ENCODE peak calls at places on chromosome 3, in four cellular contexts. I is IMR-90, N is cardiac muscle cell, K is cardiac fibroblast. O is an unnamed sample.

GRCh38 chr3:30496496-30496966 is 109.9 kb upstream of the TGFBR2 start:
- DNase-seq in K (peak; percentile 87), I (peak; percentile 81), N (peak; percentile 72), O (peak; percentile 84)

GRCh38 chr3:105806361-105806760 is 62.5 kb downstream of the CBLB start:
- DNase-seq in N (peak; percentile 55), I (peak; percentile 30), K (peak; percentile 65), O (peak; percentile 77)

GRCh38 chr3:128343287-128344045 is 123.2 kb downstream of the DNAJB8 start:
- DNase-seq in K (peak; percentile 56), N (peak; percentile 66), I (peak; percentile 66), O (peak; percentile 61)

GRCh38 chr3:158846803-158847465 is 45.1 kb downstream of the MFSD1 start:
- DNase-seq in I (no peak), N (no peak), K (no peak), O (no peak)

GRCh38 chr3:70245746-70246525 is 66.5 kb downstream of the MDFIC2 start:
- DNase-seq in K (no peak), N (no peak), I (no peak), O (no peak)

GRCh38 chr3:160006282-160007163 is 17.9 kb downstream of the IL12A start:
- DNase-seq in N (peak; percentile 83), I (peak; percentile 77), K (peak; percentile 83), O (peak; percentile 82)

GRCh38 chr3:156448300-156448699 is 106.6 kb downstream of the SSR3 start:
- DNase-seq in I (peak; percentile 47), K (peak; percentile 61), N (peak; percentile 53), O (peak; percentile 62)

GRCh38 chr3:126137490-126138130 is 42.8 kb downstream of the ALDH1L1 start:
- DNase-seq in N (no peak), I (no peak), K (no peak), O (no peak)

GRCh38 chr3:119294889-119295769 is 946 bp downstream of the ARHGAP31 start:
- DNase-seq in N (peak; percentile 56), I (peak; percentile 37), K (peak; percentile 52), O (peak; percentile 34)

GRCh38 chr3:39148116-39149058 is 5.0 kb downstream of the CSRNP1 start:
- DNase-seq in N (peak; percentile 54), I (peak; percentile 75), K (peak; percentile 57), O (peak; percentile 35)

GRCh38 chr3:152280539-152280938 is 11.8 kb downstream of the MBNL1 start:
- DNase-seq in N (no peak), I (no peak), K (no peak), O (no peak)

GRCh38 chr3:8266679-8267267 is 234.8 kb upstream of the LMCD1 start:
- DNase-seq in I (no peak), N (no peak), K (no peak), O (no peak)

GRCh38 chr3:87924485-87924884 is 134.3 kb downstream of the CGGBP1 start:
- DNase-seq in N (no peak), I (no peak), K (no peak), O (no peak)

GRCh38 chr3:113128386-113129015 is 82.9 kb upstream of the BOC start:
- DNase-seq in K (peak; percentile 16), N (no peak), I (peak; percentile 23), O (peak; percentile 58)

GRCh38 chr3:14771593-14772497 is 46.9 kb upstream of the FGD5 start:
- DNase-seq in I (no peak), K (no peak), N (no peak), O (no peak)

GRCh38 chr3:147417896-147418295 is 8.7 kb downstream of the ZIC1 start:
- DNase-seq in N (no peak), I (no peak), K (no peak), O (no peak)

GRCh38 chr3:160953681-160954080 is 151.5 kb downstream of the B3GALNT1 start:
- DNase-seq in I (no peak), N (no peak), K (no peak), O (no peak)

GRCh38 chr3:190424478-190425439 is 24.9 kb downstream of the TMEM207 start:
- DNase-seq in N (peak; percentile 81), K (peak; percentile 89), I (peak; percentile 76), O (peak; percentile 82)

GRCh38 chr3:197381371-197381770 is 83.0 kb upstream of the DLG1 start:
- DNase-seq in K (no peak), I (no peak), N (no peak), O (no peak)

GRCh38 chr3:81910244-81910852 is 148.9 kb upstream of the GBE1 start:
- DNase-seq in I (peak; percentile 21), K (peak; percentile 50), N (peak; percentile 53), O (peak; percentile 41)

GRCh38 chr3:149934524-149934923 is 36.2 kb downstream of the PFN2 start:
- DNase-seq in K (peak; percentile 85), I (peak; percentile 85), N (peak; percentile 87), O (peak; percentile 83)

GRCh38 chr3:56862352-56863062 is 60.8 kb upstream of the ARHGEF3 start:
- DNase-seq in K (peak; percentile 75), N (peak; percentile 89), I (peak; percentile 73), O (peak; percentile 87)

GRCh38 chr3:41026394-41027177 is 172.7 kb upstream of the CTNNB1 start:
- DNase-seq in I (peak; percentile 65), N (peak; percentile 97), K (peak; percentile 86), O (peak; percentile 93)

GRCh38 chr3:99049164-99049563 is 147.7 kb upstream of the DCBLD2 start:
- DNase-seq in I (no peak), N (no peak), K (peak; percentile 5), O (no peak)

GRCh38 chr3:147838650-147839049 is 429.5 kb downstream of the ZIC1 start:
- DNase-seq in K (peak; percentile 34), I (peak; percentile 24), N (peak; percentile 44), O (peak; percentile 28)

GRCh38 chr3:11211531-11212300 is 57.4 kb downstream of the HRH1 start:
- DNase-seq in K (peak; percentile 51), I (peak; percentile 46), N (peak; percentile 71), O (peak; percentile 61)

GRCh38 chr3:167032267-167032876 is 347.7 kb downstream of the ZBBX start:
- DNase-seq in N (peak; percentile 55), K (peak; percentile 74), I (peak; percentile 39), O (peak; percentile 67)

GRCh38 chr3:13283877-13284264 is 136.3 kb downstream of the NUP210 start:
- DNase-seq in N (no peak), I (no peak), K (no peak), O (no peak)

GRCh38 chr3:13281657-13282527 is 138.2 kb downstream of the NUP210 start:
- DNase-seq in N (peak; percentile 20), I (no peak), K (no peak), O (no peak)

GRCh38 chr3:13282528-13282985 is 137.6 kb downstream of the NUP210 start:
- DNase-seq in I (no peak), N (no peak), K (no peak), O (no peak)

GRCh38 chr3:13285007-13285567 is 135.0 kb downstream of the NUP210 start:
- DNase-seq in I (no peak), N (no peak), K (no peak), O (no peak)

DNA sequence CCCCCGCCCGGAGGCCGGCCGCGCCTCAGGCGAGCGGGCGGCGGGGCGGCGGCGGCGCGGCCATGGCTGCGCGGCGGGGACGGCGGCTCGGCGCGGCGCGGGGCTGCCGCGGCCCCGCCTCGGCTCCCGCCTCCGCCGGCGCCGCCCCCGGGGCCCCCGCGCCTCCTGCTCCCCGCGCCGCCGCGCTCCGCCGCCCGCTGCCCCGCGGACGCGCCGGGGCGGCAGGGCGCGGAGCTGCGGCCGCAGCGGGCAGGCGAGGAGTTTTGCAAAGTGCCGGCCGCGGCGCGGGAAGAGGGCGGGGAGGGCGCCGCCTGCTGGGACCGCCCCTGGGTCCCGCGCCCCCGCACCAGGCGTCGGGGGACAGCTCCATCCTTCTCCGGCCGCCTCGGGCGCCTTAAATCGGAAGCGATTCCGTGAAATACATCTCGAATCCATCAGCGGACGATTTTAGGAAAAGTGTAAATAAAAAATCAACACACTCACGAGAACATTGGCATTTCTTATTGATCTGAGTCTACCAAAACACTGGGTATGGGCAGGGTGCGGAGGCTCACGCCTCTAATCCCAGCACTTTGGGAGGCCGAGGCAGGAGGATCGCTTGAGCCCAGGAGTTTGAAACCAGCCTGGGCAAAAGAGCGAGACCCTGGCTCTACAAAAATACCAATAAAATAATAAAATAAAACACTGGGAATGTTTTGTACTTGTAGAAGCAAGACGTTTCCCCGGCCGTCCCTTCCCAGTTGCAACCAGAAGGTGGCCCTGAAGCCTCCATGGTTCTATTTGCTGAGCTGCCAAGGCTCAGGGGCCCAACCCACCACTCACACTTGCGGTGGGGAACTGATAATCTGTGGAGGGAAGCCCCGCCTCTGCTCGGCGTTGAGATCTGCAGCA is 136.9 kb downstream of the NUP210 start:
- DNase-seq in I (no peak), N (no peak), K (no peak), O (no peak)
- TF ChIP-seq CTCF in I (peak; percentile 3), N (peak; percentile 29), K (no peak), O (no peak)

DNA sequence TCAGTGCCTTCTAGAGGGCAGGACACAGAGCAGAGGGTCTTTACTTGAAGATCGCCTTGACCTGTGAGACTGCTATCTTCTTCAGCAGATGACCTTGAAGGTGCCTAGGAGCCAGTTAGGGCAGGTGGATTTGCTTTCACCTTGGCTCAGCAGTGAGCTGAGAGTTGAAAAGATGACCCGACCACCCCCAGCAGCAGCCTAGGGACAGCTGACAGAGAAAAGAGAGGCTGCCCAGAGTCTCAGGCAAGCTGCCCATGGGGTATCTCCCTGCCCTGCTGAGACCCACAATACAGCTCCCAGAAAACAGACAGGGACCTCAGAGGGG is 453 bp upstream of the LTF start:
- DNase-seq in K (no peak), N (no peak), I (no peak), O (no peak)
- H3K4me3 ChIP-seq in K (no peak overlapping the region), N (no peak overlapping the region), I (no peak overlapping the region), O (no peak overlapping the region)

DNA sequence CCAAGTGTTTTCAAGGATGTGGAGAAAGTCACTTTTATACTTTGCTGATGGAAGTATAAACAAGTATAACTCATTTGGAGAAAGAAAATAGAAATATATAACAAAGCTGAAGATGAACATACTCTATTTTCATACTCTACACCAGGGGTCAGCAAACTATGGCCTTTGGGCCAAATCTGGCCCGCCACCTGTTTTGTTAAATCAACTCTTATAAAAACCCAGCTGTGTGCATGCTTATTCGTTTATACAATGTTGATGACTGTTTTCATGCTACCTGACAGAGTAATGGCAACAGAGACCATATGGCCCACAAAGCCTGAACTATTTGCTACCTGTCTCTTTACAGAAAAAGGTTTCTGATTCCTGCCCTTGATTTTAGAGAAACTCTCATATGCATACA is 124.0 kb downstream of the NR1D2 start:
- DNase-seq in I (no peak), N (peak; percentile 25), K (no peak), O (peak; percentile 19)
- TF ChIP-seq CTCF in I (peak; percentile 2), N (peak; percentile 25), K (no peak), O (peak; percentile 29)

GRCh38 chr3:181363231-181363630 is 348.5 kb upstream of the SOX2 start:
- DNase-seq in N (no peak), K (no peak), I (no peak), O (no peak)
- H3K4me3 ChIP-seq in N (no peak overlapping the region), K (no peak overlapping the region), I (no peak overlapping the region), O (no peak overlapping the region)

GRCh38 chr3:102235679-102236078 is 199.1 kb upstream of the ZPLD1 start:
- DNase-seq in I (peak; percentile 27), N (peak; percentile 55), K (peak; percentile 23), O (peak; percentile 60)
- TF ChIP-seq CTCF in I (peak; percentile 60), N (peak; percentile 65), K (peak; percentile 35), O (peak; percentile 87)